ENCODE peak calls at places on chromosome 16, in four cellular contexts. K is colonic mucosa, P is cardiac fibroblast, I is neural progenitor cell. W is an unnamed sample.
A peak's percentile ranks its signal among the peaks of the same experiment; 100 is the strongest.

GRCh38 chr16:24508614-24509013 is 30.8 kb upstream of the RBBP6 start:
- DNase-seq in K (no peak), P (peak; percentile 88), I (no peak), W (no peak)

GRCh38 chr16:23423496-23424049 is 29.4 kb downstream of the COG7 start:
- DNase-seq in K (peak; percentile 90), P (peak; percentile 94), I (no peak), W (no peak)

GRCh38 chr16:85422124-85422373 is 191.1 kb upstream of the GSE1 start:
- DNase-seq in K (no peak), P (no peak), I (no peak), W (no peak)

GRCh38 chr16:47713225-47713595 is 252.1 kb downstream of the PHKB start:
- DNase-seq in K (no peak), P (peak; percentile 85), I (no peak), W (no peak)

GRCh38 chr16:4846503-4846900 is 586 bp downstream of the GLYR1 start:
- DNase-seq in K (peak; percentile 79), P (peak; percentile 65), I (peak; percentile 72), W (peak; percentile 72)

GRCh38 chr16:89373355-89374110 is 116.8 kb downstream of the ANKRD11 start:
- DNase-seq in K (no peak), P (peak; percentile 91), I (no peak), W (no peak)

GRCh38 chr16:4315185-4316102 is at the start of gene GLIS2:
- DNase-seq in K (peak; percentile 41), P (peak; percentile 66), I (peak; percentile 94), W (peak; percentile 85)

GRCh38 chr16:77424841-77425604 is 9.8 kb downstream of the ADAMTS18 start:
- DNase-seq in K (no peak), P (peak; percentile 54), I (peak; percentile 48), W (no peak)

GRCh38 chr16:86994651-86995171 is 322.5 kb downstream of the C16orf95 start:
- DNase-seq in K (no peak), P (peak; percentile 92), I (peak; percentile 50), W (peak; percentile 54)

GRCh38 chr16:66596986-66597848 is 7.3 kb upstream of the CMTM3 start:
- DNase-seq in K (no peak), P (no peak), I (no peak), W (no peak)

GRCh38 chr16:77234611-77235010 is 35.4 kb downstream of the SYCE1L start:
- DNase-seq in K (no peak), P (peak; percentile 18), I (peak; percentile 20), W (no peak)

GRCh38 chr16:13426279-13426678 is 493.7 kb upstream of the ERCC4 start:
- DNase-seq in K (no peak), P (no peak), I (peak; percentile 31), W (no peak)

GRCh38 chr16:55678061-55678935 is 22.5 kb downstream of the SLC6A2 start:
- DNase-seq in K (no peak), P (no peak), I (no peak), W (no peak)

DNA sequence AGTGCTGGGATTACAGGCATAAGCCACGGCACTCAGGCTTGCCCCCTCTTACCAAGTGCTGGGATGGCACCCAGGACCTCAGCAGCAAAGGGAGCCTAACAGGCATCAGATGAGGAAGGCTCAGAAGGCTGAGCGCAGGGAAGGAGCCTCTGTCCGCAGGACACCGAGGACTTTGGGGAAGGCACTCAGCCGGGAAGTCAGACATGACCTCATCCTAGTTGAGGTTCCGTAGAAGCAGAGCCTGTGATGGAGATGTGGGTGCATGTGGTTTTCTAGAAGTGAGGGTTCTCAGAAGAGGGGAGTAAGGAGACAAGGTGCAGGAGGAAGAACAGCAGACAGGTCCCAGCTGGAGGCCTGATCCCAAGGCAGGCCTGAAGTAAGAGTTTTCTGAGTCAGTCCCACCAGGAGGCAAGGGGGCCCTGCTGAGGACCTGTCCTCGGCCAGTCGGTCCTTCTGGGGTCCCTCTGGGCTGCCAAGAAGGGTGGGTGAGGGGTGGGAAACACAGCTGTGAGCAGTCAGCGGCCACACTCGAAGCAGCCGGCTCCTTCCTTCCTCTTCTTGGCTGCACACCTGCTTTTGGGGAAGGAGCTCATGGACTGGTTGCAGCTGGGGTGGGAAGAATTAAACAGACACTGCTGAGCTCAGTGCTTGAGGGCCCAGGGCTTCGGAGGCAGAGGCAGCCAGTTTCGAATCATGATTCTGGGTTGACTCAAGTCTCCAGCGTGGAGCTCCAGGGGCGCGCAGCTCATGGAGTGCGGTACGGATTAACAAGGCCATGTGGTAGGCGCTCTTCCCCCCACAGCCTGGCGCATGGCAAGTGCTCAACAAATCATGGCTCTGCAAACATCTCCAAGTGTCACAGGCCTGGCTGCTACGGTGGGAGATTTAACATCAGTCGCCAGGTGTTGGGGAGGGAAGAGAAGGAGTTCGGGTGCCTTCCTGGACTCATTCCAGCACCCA is 38.9 kb upstream of the SNN start:
- DNase-seq in K (no peak), P (no peak), I (no peak), W (no peak)
- TF ChIP-seq CTCF in K (no peak), P (no peak), I (no peak), W (no peak)

GRCh38 chr16:49350265-49351103 is 23.1 kb upstream of the C16orf78 start:
- DNase-seq in K (peak; percentile 75), P (peak; percentile 59), I (peak; percentile 73), W (peak; percentile 84)
- TF ChIP-seq CTCF in K (peak; percentile 71), P (peak; percentile 94), I (peak; percentile 93), W (peak; percentile 71)

DNA sequence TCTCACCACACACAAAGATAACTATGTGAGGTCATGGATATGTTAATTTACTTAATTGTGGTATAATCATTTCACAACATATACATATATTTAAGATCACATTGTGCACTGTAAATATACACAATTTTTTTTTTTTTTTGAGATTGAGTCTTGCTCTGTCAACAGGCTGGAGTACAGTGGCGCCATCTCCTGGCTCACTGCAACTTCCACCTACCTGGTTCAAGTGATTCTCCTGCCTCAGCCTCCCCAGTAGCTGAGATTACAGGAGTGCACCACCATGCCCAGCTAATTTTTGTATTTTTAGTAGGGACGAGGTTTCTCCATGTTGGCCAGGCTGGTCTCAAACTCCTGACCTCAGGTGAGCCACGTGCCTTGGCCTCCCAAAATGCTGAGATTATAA is 11.5 kb upstream of the PRSS54 start:
- DNase-seq in K (peak; percentile 36), P (peak; percentile 59), I (no peak), W (no peak)
- TF ChIP-seq CTCF in K (peak; percentile 47), P (peak; percentile 58), I (peak; percentile 36), W (peak; percentile 14)

GRCh38 chr16:11972128-11972527 is 4.4 kb upstream of the SNX29 start:
- DNase-seq in K (peak; percentile 22), P (peak; percentile 29), I (no peak), W (no peak)
- TF ChIP-seq CTCF in K (peak; percentile 21), P (no peak), I (peak; percentile 31), W (no peak)